ENCODE peak calls at places on chromosomes 12 and 14, in eight cellular contexts. C, P, V, M, J, H, U and W are unnamed samples.

GRCh38 chr12:109446869-109447268 is 30.2 kb downstream of the KCTD10 start:
- DNase-seq in C (peak), P (no peak), V (no peak), M (peak), J (no peak), H (no peak), U (no peak), W (no peak)

GRCh38 chr14:95156765-95157194 is 549 bp downstream of the DICER1 start:
- DNase-seq in C (no peak), P (peak), V (no peak), M (peak), J (no peak), H (peak), U (peak), W (peak)

GRCh38 chr12:29578070-29578469 is 80.6 kb upstream of the OVCH1 start:
- DNase-seq in C (no peak), P (no peak), V (no peak), M (no peak), J (no peak), H (no peak), U (no peak), W (peak)

GRCh38 chr12:48027183-48028002 is 23.1 kb upstream of the COL2A1 start:
- DNase-seq in C (no peak), P (no peak), V (peak), M (no peak), J (no peak), H (no peak), U (no peak), W (no peak)

GRCh38 chr14:68628605-68629310 is 164.1 kb downstream of the ZFP36L1 start:
- DNase-seq in C (peak), P (peak), V (peak), M (no peak), J (peak), H (peak), U (no peak), W (no peak)

GRCh38 chr12:25202139-25202538 is 7.1 kb downstream of the ETFRF1 start:
- DNase-seq in C (no peak), P (no peak), V (no peak), M (no peak), J (no peak), H (no peak), U (no peak), W (no peak)

GRCh38 chr14:33343016-33343415 is 404.3 kb downstream of the NPAS3 start:
- DNase-seq in C (no peak), P (no peak), V (no peak), M (no peak), J (no peak), H (no peak), U (no peak), W (no peak)

GRCh38 chr12:81843599-81843998 is 84.4 kb upstream of the PPFIA2 start:
- DNase-seq in C (no peak), P (no peak), V (no peak), M (no peak), J (no peak), H (no peak), U (no peak), W (no peak)

GRCh38 chr14:69632752-69633151 is 21.4 kb downstream of the SUSD6 start:
- DNase-seq in C (no peak), P (no peak), V (no peak), M (no peak), J (no peak), H (no peak), U (no peak), W (no peak)

GRCh38 chr12:118060301-118061010 is 523 bp downstream of the WSB2 start:
- DNase-seq in C (peak), P (peak), V (peak), M (no peak), J (no peak), H (peak), U (no peak), W (no peak)

GRCh38 chr14:25034803-25035681 is 14.9 kb downstream of the STXBP6 start:
- DNase-seq in C (peak), P (no peak), V (no peak), M (no peak), J (no peak), H (no peak), U (no peak), W (no peak)

GRCh38 chr14:94193776-94194175 is 19.7 kb downstream of the PPP4R4 start:
- DNase-seq in C (no peak), P (no peak), V (no peak), M (no peak), J (no peak), H (no peak), U (no peak), W (no peak)

GRCh38 chr12:89756638-89757321 is 48.1 kb upstream of the ATP2B1 start:
- DNase-seq in C (peak), P (no peak), V (no peak), M (no peak), J (peak), H (peak), U (peak), W (peak)

GRCh38 chr12:85266391-85266790 is 13.6 kb upstream of the ALX1 start:
- DNase-seq in C (no peak), P (no peak), V (no peak), M (no peak), J (no peak), H (no peak), U (no peak), W (no peak)

GRCh38 chr12:1810931-1811280 is 9.5 kb upstream of the LRTM2 start:
- DNase-seq in C (no peak), P (no peak), V (no peak), M (no peak), J (no peak), H (no peak), U (no peak), W (no peak)

GRCh38 chr12:48954781-48955501 is 2.3 kb downstream of the ARF3 start:
- DNase-seq in C (no peak), P (no peak), V (no peak), M (no peak), J (no peak), H (no peak), U (no peak), W (no peak)

GRCh38 chr12:132478845-132479244 is 11.1 kb upstream of the FBRSL1 start:
- DNase-seq in C (no peak), P (no peak), V (no peak), M (no peak), J (no peak), H (no peak), U (no peak), W (no peak)
- TF ChIP-seq CTCF in C (no peak), P (no peak), V (peak), M (peak), J (peak), H (peak), U (peak), W (no peak)

GRCh38 chr12:110687770-110688169 is 1.1 kb downstream of the HVCN1 start:
- DNase-seq in C (no peak), P (no peak), V (no peak), M (no peak), J (no peak), H (no peak), U (no peak), W (no peak)
- H3K4me3 ChIP-seq in C (peak), P (no peak), V (no peak), M (no peak), J (no peak), H (no peak), U (no peak), W (no peak)

GRCh38 chr12:5904441-5904840 is 40.6 kb downstream of the ANO2 start:
- DNase-seq in C (no peak), P (no peak), V (no peak), M (no peak), J (no peak), H (no peak), U (no peak), W (no peak)

GRCh38 chr12:5902736-5903135 is 42.3 kb downstream of the ANO2 start:
- DNase-seq in C (no peak), P (no peak), V (no peak), M (no peak), J (no peak), H (no peak), U (no peak), W (no peak)

GRCh38 chr12:5900533-5901255 is 44.4 kb downstream of the ANO2 start:
- DNase-seq in C (no peak), P (no peak), V (no peak), M (no peak), J (no peak), H (no peak), U (no peak), W (no peak)

GRCh38 chr12:5901416-5901815 is 43.6 kb downstream of the ANO2 start:
- DNase-seq in C (no peak), P (no peak), V (no peak), M (no peak), J (no peak), H (no peak), U (no peak), W (no peak)

DNA sequence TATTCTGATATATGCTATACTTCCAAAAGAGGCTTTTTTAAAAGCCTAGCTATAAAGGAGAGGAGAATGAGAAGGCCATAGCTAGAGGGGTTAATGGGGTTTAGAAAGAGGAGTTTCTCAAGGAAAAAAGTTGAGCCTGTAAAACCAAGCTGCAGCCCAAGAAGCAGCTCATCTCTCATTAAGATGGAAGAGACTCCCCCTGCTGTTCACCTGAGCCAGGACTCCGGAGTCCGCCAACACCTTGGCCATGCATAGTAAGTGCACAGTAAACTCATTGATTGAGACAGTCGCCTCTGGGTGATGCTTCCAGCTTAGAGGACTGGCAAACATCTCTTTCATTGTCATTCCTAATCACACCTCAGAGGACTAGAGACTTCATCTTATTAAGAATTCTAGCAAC is 46.2 kb downstream of the ANO2 start:
- DNase-seq in C (no peak), P (no peak), V (no peak), M (no peak), J (no peak), H (no peak), U (no peak), W (no peak)
- TF ChIP-seq CTCF in C (no peak), P (no peak), V (peak), M (no peak), J (peak), H (peak), U (no peak), W (no peak)

DNA sequence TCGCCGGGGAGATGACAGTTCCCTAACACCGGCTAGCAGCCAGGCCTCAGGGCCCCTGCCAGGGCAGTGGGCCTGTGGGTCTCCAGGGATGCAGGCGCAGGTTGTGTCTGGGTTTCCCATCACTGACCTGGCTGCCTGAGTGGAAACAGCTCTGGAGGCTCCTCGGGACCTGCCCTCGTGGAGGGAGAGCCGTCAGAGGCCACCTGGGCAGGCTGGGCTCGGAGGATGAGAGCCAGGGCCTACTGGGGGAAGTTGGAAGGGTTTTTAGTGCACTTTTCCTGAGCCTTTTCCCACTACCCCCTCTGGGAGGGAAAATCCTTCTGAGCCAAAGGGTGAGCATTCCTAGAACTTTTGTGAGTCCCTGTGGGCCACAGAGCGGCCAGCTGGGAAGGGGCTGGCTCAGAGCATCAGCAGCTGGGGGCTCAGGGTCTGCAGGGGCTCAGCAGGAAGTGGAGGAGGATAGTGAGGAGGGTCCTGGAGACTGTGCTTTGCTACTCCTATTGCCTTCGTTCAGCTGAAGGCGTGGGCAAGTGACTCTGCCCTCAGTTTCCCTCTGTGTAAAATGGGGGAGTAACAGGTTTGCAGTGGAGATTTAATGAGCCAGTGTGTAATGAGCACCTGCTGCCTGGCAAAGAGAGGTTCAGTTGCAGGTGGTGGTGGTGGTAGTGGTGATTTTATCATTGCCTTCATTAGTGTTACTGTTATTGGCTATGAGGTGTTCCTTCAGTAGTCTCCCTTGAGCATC is 1.8 kb downstream of the SH2B3 start:
- DNase-seq in C (no peak), P (no peak), V (peak), M (no peak), J (no peak), H (no peak), U (no peak), W (peak)
- H3K4me3 ChIP-seq in C (peak), P (peak), V (peak), M (no peak), J (peak), H (peak), U (peak), W (peak)

DNA sequence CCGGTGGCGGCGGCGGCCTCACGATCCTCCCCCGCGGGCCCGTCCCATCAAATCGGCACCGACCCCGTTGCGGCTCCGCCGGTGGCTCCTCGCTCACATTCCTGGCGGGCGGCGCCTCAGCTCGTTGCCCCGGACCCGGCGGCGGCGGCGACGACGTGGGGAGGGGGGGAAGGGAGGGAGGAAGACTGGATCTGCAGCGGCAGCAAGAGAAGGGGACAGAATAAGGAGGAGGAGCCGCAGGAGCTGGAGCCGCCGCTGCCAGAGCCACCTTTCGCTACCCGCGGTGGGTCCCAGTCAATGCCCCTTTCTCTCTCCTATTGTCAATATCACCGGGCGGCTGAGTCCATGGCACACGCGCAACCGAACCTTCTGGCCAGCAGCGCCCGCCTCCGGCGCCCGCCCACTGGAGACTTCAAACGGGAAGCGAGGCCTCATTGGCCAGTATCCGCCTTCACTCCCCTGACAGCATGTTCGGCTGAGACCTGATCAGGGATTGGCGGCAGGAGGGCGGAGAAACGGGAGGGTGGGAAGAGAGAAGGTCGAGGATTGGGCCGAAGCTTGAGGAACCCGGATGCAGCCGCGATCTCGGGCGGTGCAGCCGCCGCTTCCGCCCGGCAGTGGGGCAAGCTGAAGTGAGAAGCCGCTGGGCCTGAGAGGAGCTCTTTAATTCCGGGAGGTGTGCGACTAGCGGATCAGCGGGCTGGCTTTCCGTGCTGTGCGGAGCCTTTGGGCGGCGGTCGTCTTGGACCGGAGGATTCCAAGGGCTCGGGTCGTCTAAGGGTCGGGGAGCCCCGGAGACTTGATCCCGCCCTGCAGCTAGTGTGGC is at the start of gene PPP2R5E:
- DNase-seq in C (peak), P (peak), V (peak), M (peak), J (peak), H (peak), U (peak), W (peak)
- TF ChIP-seq CTCF in C (no peak), P (no peak), V (no peak), M (no peak), J (no peak), H (no peak), U (no peak), W (no peak)

GRCh38 chr14:66884149-66884548 is 305.1 kb upstream of the GARIN2 start:
- DNase-seq in C (no peak), P (no peak), V (no peak), M (no peak), J (no peak), H (no peak), U (no peak), W (no peak)
- H3K4me3 ChIP-seq in C (no peak), P (no peak), V (no peak), M (no peak), J (no peak), H (no peak), U (no peak), W (no peak)